ENCODE peak calls at places on chromosomes 6 and 20, in nine cellular contexts. D is body of pancreas; B is cardiac muscle cell; N is neural crest cell; Z is CD8-positive, alpha-beta T cell; S is left lung; G is Calu3; F is AG09309; E is transverse colon. J is an unnamed sample.

GRCh38 chr6:108027594-108027993 is 46.9 kb downstream of the OSTM1 start:
- DNase-seq in D (peak), E (peak), N (no peak), S (no peak), F (no peak), Z (no peak), B (no peak), G (peak), J (peak)

GRCh38 chr6:96899019-96899418 is 1.3 kb upstream of the NDUFAF4 start:
- DNase-seq in G (peak), B (peak), F (no peak), D (no peak), S (no peak), Z (no peak), N (peak), E (peak), J (peak)

GRCh38 chr20:33653218-33653899 is 8.8 kb upstream of the C20orf144 start:
- DNase-seq in F (no peak), S (no peak), D (peak), E (peak), N (peak), Z (peak), G (peak), B (peak), J (peak)

GRCh38 chr6:137980777-137981176 is 113.7 kb downstream of the TNFAIP3 start:
- DNase-seq in S (no peak), Z (no peak), F (no peak), D (no peak), B (peak), E (no peak), G (no peak), N (no peak), J (no peak)

GRCh38 chr6:80605165-80605989 is 498.9 kb downstream of the BCKDHB start:
- DNase-seq in B (peak), E (no peak), D (no peak), F (no peak), S (no peak), G (peak), Z (no peak), N (peak), J (peak)

GRCh38 chr20:9392892-9393857 is 121.2 kb upstream of the LAMP5 start:
- DNase-seq in N (peak), G (peak), E (peak), S (peak), B (peak), Z (no peak), D (peak), F (no peak), J (peak)

GRCh38 chr6:162331911-162332310 is 395.7 kb downstream of the PRKN start:
- DNase-seq in N (no peak), B (no peak), E (no peak), S (no peak), Z (no peak), D (no peak), F (no peak), G (no peak), J (no peak)

GRCh38 chr6:52103661-52104060 is 16.2 kb upstream of the PKHD1 start:
- DNase-seq in D (no peak), Z (no peak), B (no peak), F (no peak), G (no peak), N (no peak), S (no peak), E (no peak), J (no peak)

GRCh38 chr6:84065718-84066290 is 32.2 kb downstream of the MRAP2 start:
- DNase-seq in G (no peak), Z (no peak), E (no peak), S (no peak), N (no peak), B (no peak), F (peak), D (no peak), J (peak)

GRCh38 chr20:25066386-25066785 is 8.4 kb upstream of the ACSS1 start:
- DNase-seq in S (peak), G (no peak), Z (no peak), F (no peak), D (peak), N (no peak), E (peak), B (no peak), J (no peak)

GRCh38 chr6:161214722-161215121 is 59.1 kb downstream of the AGPAT4 start:
- DNase-seq in E (no peak), N (no peak), D (no peak), Z (no peak), B (no peak), F (no peak), G (no peak), S (no peak), J (no peak)

GRCh38 chr6:142702501-142703460 is 242.2 kb downstream of the HIVEP2 start:
- DNase-seq in N (no peak), B (peak), D (no peak), G (no peak), Z (no peak), S (peak), F (no peak), E (peak), J (no peak)

GRCh38 chr6:144349690-144350132 is 64.6 kb downstream of the UTRN start:
- DNase-seq in D (no peak), Z (no peak), E (no peak), G (no peak), S (no peak), B (no peak), F (no peak), N (no peak), J (peak)

GRCh38 chr6:144151010-144151727 is 852 bp downstream of the STX11 start:
- DNase-seq in E (peak), S (peak), N (no peak), B (peak), G (no peak), F (no peak), Z (peak), D (no peak), J (no peak)

DNA sequence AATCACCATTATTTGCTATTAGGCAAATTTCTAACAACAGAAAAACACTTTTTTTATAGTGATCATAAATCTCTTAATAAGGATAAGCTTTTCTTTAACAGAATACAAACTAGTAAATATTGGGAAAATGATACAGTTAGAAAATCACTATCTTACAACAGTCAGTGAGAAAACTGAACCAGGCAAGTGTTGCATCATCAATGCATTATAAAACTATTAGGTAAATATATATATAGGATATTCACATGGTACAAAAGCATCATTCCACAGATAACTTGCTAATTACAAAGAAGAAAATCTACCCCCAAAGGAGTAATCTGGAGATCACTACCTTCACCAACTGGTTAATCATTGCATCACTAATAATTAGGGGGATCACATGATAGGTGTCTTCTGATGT is 652.1 kb downstream of the HACE1 start:
- DNase-seq in B (no peak), Z (no peak), E (no peak), S (no peak), D (no peak), F (no peak), G (no peak), N (no peak), J (no peak)
- TF ChIP-seq CTCF in B (no peak), Z (no peak), E (no peak), S (no peak), D (no peak), F (no peak), G (no peak), N (no peak), J (no peak)

GRCh38 chr6:117143647-117144046 is 121.7 kb upstream of the VGLL2 start:
- DNase-seq in B (no peak), Z (no peak), E (no peak), N (no peak), D (no peak), S (no peak), G (no peak), F (no peak), J (no peak)
- TF ChIP-seq CTCF in B (no peak), Z (no peak), E (no peak), N (no peak), D (no peak), S (no peak), G (no peak), F (no peak), J (no peak)

DNA sequence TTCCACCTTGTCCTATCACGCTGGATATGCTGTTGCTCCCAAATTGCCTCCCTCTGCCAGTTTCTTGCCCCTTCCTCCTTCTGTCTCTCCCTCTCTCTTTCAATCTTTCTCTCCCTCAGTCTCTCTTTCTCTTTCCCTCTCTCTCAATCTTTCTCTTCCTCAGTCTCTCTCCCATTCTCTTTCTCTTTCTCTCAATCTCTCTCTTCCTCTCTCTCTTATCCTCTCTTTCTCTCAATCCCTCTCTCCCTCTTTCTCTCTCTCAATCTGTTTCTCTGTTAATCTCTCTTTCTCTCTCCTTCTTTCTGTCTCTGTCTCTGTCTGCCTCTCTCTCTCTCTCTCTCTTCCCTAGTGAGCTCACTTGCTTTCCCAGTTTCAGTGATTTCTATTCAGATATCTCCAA is 245.8 kb downstream of the ESR1 start:
- DNase-seq in B (no peak), E (no peak), F (no peak), S (no peak), G (no peak), D (no peak), Z (no peak), N (no peak), J (no peak)
- TF ChIP-seq CTCF in B (no peak), E (no peak), F (no peak), S (no peak), G (no peak), D (no peak), Z (no peak), N (no peak), J (no peak)

DNA sequence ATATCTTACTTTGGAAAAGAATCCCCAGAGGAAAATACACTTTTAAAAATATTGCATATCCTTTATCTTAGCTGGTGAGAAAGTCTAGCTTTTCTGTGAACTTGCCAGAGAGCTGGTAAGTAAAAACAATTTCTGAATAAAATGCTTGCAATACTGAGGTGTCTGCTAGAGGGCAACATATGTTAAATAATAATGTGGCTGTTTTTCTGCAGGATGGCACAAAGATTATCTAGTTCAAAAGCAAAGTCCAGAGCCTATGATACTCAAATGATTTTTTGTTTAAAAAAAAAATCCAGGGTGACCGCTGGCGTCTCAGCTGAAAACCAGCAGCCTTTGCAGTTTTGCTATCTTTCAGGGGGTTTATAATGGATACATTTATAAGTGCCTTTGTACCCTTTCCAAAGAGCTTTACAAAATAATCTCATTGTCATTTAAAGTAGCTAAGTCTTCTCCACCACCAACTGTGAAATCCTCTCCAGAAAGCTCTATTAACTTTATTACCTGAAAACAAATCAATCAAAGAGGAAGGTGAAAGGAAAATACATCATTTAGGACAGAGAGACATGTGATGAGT is 194.9 kb downstream of the PHACTR1 start:
- DNase-seq in G (no peak), E (no peak), F (peak), B (peak), D (no peak), S (no peak), N (no peak), Z (no peak), J (peak)
- TF ChIP-seq CTCF in G (peak), E (peak), F (peak), B (peak), D (peak), S (peak), N (peak), Z (no peak), J (peak)

GRCh38 chr6:29967379-29968010 is 25.2 kb downstream of the HLA-A start:
- DNase-seq in E (peak), F (no peak), N (no peak), S (peak), B (no peak), G (peak), Z (no peak), D (peak), J (peak)
- TF ChIP-seq CTCF in E (peak), F (peak), N (no peak), S (no peak), B (peak), G (no peak), Z (no peak), D (peak), J (peak)

GRCh38 chr20:46581386-46581785 is 30.9 kb upstream of the OCSTAMP start:
- DNase-seq in D (no peak), S (no peak), Z (no peak), G (no peak), E (no peak), F (no peak), N (no peak), B (no peak), J (no peak)
- TF ChIP-seq CTCF in D (peak), S (no peak), Z (no peak), G (no peak), E (no peak), F (no peak), N (no peak), B (no peak), J (no peak)

DNA sequence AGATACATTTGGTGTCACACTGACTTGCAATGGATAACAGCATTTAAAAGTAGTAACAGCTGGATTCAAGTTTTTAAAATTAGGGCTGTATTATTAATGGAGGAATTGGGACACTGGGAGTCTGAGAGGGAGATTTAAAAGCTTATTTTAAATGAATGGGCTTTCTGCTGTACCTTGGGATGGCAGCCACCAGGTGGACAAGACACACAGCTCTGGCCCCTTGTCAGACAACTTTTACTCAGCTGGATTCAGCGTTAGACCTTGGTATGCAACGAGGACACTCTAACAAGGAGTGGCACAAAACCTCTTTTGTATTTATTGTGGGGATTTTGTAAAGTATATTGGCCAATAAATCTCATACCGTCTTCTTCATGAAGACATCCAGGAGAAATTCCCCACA is 105.8 kb downstream of the LCA5 start:
- DNase-seq in E (no peak), N (no peak), S (no peak), F (no peak), Z (no peak), B (peak), D (no peak), G (peak), J (no peak)
- TF ChIP-seq CTCF in E (no peak), N (peak), S (no peak), F (peak), Z (no peak), B (no peak), D (no peak), G (no peak), J (no peak)

GRCh38 chr20:52890130-52890529 is 82.0 kb upstream of the TSHZ2 start:
- DNase-seq in F (no peak), Z (no peak), G (no peak), E (no peak), S (no peak), N (no peak), D (no peak), B (no peak), J (no peak)

GRCh38 chr20:52888096-52888495 is 84.1 kb upstream of the TSHZ2 start:
- DNase-seq in D (no peak), Z (no peak), S (no peak), F (no peak), G (no peak), E (no peak), B (no peak), N (no peak), J (no peak)

GRCh38 chr20:52892023-52892422 is 80.1 kb upstream of the TSHZ2 start:
- DNase-seq in E (no peak), B (no peak), G (no peak), Z (no peak), D (no peak), N (no peak), F (no peak), S (no peak), J (no peak)

GRCh38 chr20:52893498-52893897 is 78.7 kb upstream of the TSHZ2 start:
- DNase-seq in G (no peak), B (no peak), E (no peak), N (no peak), Z (no peak), D (no peak), F (no peak), S (no peak), J (no peak)

DNA sequence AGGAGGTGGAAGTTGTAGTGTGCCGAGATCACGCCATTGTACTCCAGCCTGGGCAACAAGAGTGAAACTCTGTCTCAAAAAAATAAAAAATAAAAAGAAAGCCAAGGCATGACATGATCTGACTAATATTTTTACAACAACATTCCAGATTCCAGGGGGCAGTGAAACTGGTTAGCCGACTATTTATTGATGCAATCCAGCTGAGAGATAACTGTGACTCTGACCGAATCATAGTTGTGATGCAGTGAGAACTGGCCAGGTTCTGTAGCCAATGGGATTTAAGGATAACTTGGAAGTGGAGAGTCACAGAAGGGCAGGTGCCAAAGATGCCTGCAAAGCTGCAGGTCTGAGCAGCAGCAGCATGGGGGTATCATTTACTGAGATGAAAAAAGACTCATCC is 82.9 kb upstream of the TSHZ2 start:
- DNase-seq in G (no peak), F (peak), S (no peak), Z (no peak), N (no peak), B (no peak), E (no peak), D (peak), J (no peak)
- TF ChIP-seq CTCF in G (no peak), F (no peak), S (no peak), Z (no peak), N (no peak), B (no peak), E (no peak), D (no peak), J (no peak)

GRCh38 chr20:19789446-19789845 is 31.4 kb downstream of the RIN2 start:
- DNase-seq in D (no peak), Z (no peak), F (no peak), S (no peak), N (no peak), G (no peak), B (no peak), E (no peak), J (no peak)
- TF ChIP-seq CTCF in D (no peak), Z (no peak), F (no peak), S (no peak), N (no peak), G (no peak), B (no peak), E (no peak), J (no peak)

DNA sequence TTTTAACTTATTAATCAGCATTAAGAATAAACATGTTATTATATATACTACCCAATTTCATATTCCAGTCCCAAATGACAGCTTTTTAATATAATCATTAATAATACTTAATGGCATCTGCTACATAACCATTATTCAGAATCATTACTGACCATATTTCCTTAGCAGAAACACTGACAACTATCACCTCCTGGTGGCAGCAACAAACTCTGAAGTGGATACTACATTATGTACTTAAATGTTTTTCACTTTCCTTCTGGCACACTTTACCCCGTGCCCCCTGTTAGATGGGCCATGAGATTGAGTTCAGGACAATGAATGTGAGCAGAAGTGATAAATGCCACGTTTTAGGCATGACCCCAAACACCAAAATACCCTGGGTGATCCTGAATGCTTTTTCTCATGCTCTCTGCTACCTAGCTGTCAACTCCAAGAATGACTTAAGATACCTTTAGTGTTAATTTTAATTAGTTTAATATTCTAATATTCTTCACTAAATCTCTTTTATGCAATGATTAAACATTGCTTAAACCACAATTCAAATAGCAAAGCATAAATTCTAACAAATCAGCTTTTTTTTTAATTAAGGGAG is 77.1 kb downstream of the LMBRD1 start:
- DNase-seq in B (peak), N (no peak), E (no peak), D (no peak), G (peak), S (no peak), Z (no peak), F (no peak), J (peak)
- TF ChIP-seq CTCF in B (peak), N (peak), E (no peak), D (peak), G (peak), S (peak), Z (no peak), F (peak), J (peak)

J was measured in MCF 10A.